ENCODE peak calls at places on chromosome 13, in five cellular contexts. W is thoracic aorta; S is left ventricle myocardium inferior; Z is tibial artery; B is CD4-positive, CD25-positive, alpha-beta regulatory T cell. Y is an unnamed sample. For H3K4me1, the result is how much of the 10 kb centered on the place peaks cover.

GRCh38 chr13:114064516-114065140 is 67.8 kb downstream of the RASA3 start:
- DNase-seq in W (no peak), B (no peak), S (peak), Z (no peak), Y (no peak)

GRCh38 chr13:112760440-112760839 is 70.6 kb downstream of the ATP11A start:
- DNase-seq in Z (no peak), B (no peak), S (no peak), W (no peak), Y (no peak)

GRCh38 chr13:71274923-71275593 is 591.9 kb downstream of the DACH1 start:
- DNase-seq in B (no peak), W (no peak), S (no peak), Z (no peak), Y (no peak)

GRCh38 chr13:114225610-114226009 is 9.1 kb upstream of the CDC16 start:
- DNase-seq in B (no peak), W (no peak), Z (no peak), S (no peak), Y (no peak)

GRCh38 chr13:112849500-112849899 is 119.5 kb upstream of the MCF2L start:
- DNase-seq in B (no peak), W (no peak), S (no peak), Z (no peak), Y (peak)

GRCh38 chr13:68810660-68811059 is 1297.0 kb upstream of the ATXN8OS start:
- DNase-seq in B (no peak), W (no peak), Z (no peak), S (no peak), Y (no peak)

GRCh38 chr13:26658491-26658890 is 101.0 kb downstream of the WASF3 start:
- DNase-seq in W (no peak), S (no peak), Z (no peak), B (no peak), Y (no peak)

GRCh38 chr13:39527961-39528720 is 74.9 kb downstream of the LHFPL6 start:
- DNase-seq in W (no peak), Z (peak), S (no peak), B (no peak), Y (no peak)

GRCh38 chr13:27171244-27171829 is at the start of gene USP12:
- DNase-seq in Z (no peak), B (no peak), W (peak), S (peak), Y (peak)

GRCh38 chr13:76684336-76684735 is 201.9 kb downstream of the KCTD12 start:
- DNase-seq in S (no peak), W (no peak), Z (no peak), B (no peak), Y (no peak)

GRCh38 chr13:42836930-42837329 is 55.5 kb downstream of the FAM216B start:
- DNase-seq in S (no peak), W (no peak), Z (no peak), B (no peak), Y (no peak)

GRCh38 chr13:36344173-36344572 is 2.0 kb downstream of the SPART start:
- DNase-seq in S (no peak), W (no peak), Z (no peak), B (no peak), Y (no peak)

GRCh38 chr13:59176775-59177174 is 987.0 kb downstream of the DIAPH3 start:
- DNase-seq in S (no peak), B (no peak), Z (no peak), W (no peak), Y (no peak)

GRCh38 chr13:110882972-110883371 is 31.9 kb downstream of the ANKRD10 start:
- DNase-seq in B (no peak), Z (no peak), W (no peak), S (no peak), Y (no peak)

GRCh38 chr13:47611664-47612288 is 389.3 kb downstream of the SUCLA2 start:
- DNase-seq in W (no peak), B (no peak), S (no peak), Z (no peak), Y (no peak)

GRCh38 chr13:109165417-109165904 is 536.0 kb downstream of the MYO16 start:
- DNase-seq in B (no peak), Z (no peak), S (no peak), W (no peak), Y (no peak)

GRCh38 chr13:100269837-100270236 is 180.9 kb downstream of the PCCA start:
- DNase-seq in W (peak), Z (peak), B (no peak), S (peak), Y (peak)

GRCh38 chr13:71968025-71968424 is 101.0 kb upstream of the DACH1 start:
- DNase-seq in S (no peak), W (no peak), Z (no peak), B (no peak), Y (no peak)

GRCh38 chr13:25978961-25979360 is 72.9 kb downstream of the SHISA2 start:
- DNase-seq in B (no peak), W (no peak), S (no peak), Z (no peak), Y (no peak)

GRCh38 chr13:76641056-76641455 is 245.1 kb downstream of the KCTD12 start:
- DNase-seq in Z (no peak), B (no peak), S (no peak), W (no peak), Y (no peak)

GRCh38 chr13:74978596-74978995 is 503.4 kb downstream of the TBC1D4 start:
- DNase-seq in B (no peak), W (no peak), Z (no peak), S (no peak), Y (no peak)

GRCh38 chr13:86976521-86977324 is 694.4 kb upstream of the SLITRK5 start:
- DNase-seq in S (no peak), Z (no peak), B (no peak), W (no peak), Y (no peak)

GRCh38 chr13:49042476-49042875 is 66.8 kb downstream of the FNDC3A start:
- DNase-seq in S (no peak), W (no peak), Z (no peak), B (no peak), Y (no peak)

GRCh38 chr13:93765056-93765455 is 538.4 kb downstream of the GPC6 start:
- DNase-seq in Z (no peak), B (no peak), W (no peak), S (no peak), Y (no peak)

GRCh38 chr13:26872444-26873173 is 112.0 kb upstream of the GPR12 start:
- DNase-seq in Z (no peak), B (peak), W (no peak), S (peak), Y (peak)

GRCh38 chr13:75792526-75793187 is 156.5 kb downstream of the LMO7 start:
- DNase-seq in W (no peak), S (no peak), B (no peak), Z (no peak), Y (no peak)

GRCh38 chr13:105278797-105279425 is 1256.6 kb downstream of the EFNB2 start:
- DNase-seq in S (no peak), Z (no peak), B (no peak), W (no peak), Y (no peak)

GRCh38 chr13:65378943-65379519 is 1851.1 kb downstream of the PCDH9 start:
- DNase-seq in W (no peak), B (no peak), S (no peak), Z (no peak), Y (no peak)

GRCh38 chr13:113742000-113742441 is 17.0 kb upstream of the TMEM255B start:
- DNase-seq in S (no peak), W (no peak), B (no peak), Z (peak), Y (peak)

GRCh38 chr13:111539791-111540446 is 219.5 kb downstream of the TEX29 start:
- DNase-seq in W (no peak), Z (no peak), B (no peak), S (no peak), Y (peak)

GRCh38 chr13:21086929-21087328 is 25.5 kb upstream of the LATS2 start:
- DNase-seq in B (no peak), S (no peak), W (no peak), Z (no peak), Y (no peak)

GRCh38 chr13:110242615-110243014 is 64.3 kb downstream of the COL4A1 start:
- DNase-seq in Z (no peak), W (no peak), B (no peak), S (no peak), Y (no peak)

GRCh38 chr13:43472980-43473379 is 313.8 kb downstream of the ENOX1 start:
- DNase-seq in S (no peak), B (no peak), Z (no peak), W (no peak), Y (no peak)

GRCh38 chr13:27643334-27644158 is 21.9 kb downstream of the POLR1D start:
- DNase-seq in Z (no peak), W (no peak), S (no peak), B (no peak), Y (no peak)

GRCh38 chr13:97057196-97057595 is 62.9 kb upstream of the OXGR1 start:
- DNase-seq in B (no peak), S (no peak), W (no peak), Z (no peak), Y (no peak)

GRCh38 chr13:86633346-86633745 is 834.1 kb upstream of the SLITRK6 start:
- DNase-seq in Z (no peak), S (no peak), B (no peak), W (no peak), Y (no peak)

GRCh38 chr13:109700176-109700575 is 86.2 kb downstream of the IRS2 start:
- DNase-seq in W (no peak), Z (peak), B (no peak), S (peak), Y (no peak)

GRCh38 chr13:110869805-110870706 is 44.8 kb downstream of the ANKRD10 start:
- DNase-seq in S (peak), W (peak), Z (peak), B (no peak), Y (peak)

DNA sequence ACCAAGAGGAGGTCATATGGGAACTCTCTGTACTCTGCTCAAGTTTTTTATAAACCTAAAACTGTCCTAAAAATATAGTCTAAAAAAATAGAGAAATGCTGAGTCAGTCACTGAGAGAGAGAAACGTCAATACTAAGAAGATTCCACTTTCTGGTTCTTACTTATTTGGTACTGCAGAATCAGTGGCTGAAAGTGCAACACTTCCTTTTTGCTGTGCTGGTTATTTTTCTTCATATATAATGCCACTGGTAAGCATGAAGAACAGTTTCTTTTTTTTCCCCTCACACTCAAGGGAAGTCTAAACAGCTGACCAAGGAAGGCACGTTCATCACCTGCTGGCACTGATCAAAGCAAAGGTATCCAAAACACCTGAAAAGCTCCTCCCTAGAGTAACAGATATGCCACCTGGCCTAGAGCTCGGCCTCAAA is 44.3 kb upstream of the N4BP2L1 start:
- DNase-seq in S (no peak), W (no peak), Z (no peak), B (no peak), Y (no peak)
- H3K4me1 ChIP-seq in S (half or more), W (under half), Z (under half), B (under half), Y (under half)

GRCh38 chr13:101455863-101456262 is 3.4 kb downstream of the ITGBL1 start:
- DNase-seq in B (no peak), W (no peak), S (no peak), Z (no peak), Y (no peak)
- H3K4me1 ChIP-seq in B (under half), W (under half), S (under half), Z (under half), Y (under half)

GRCh38 chr13:33212396-33212795 is 73.2 kb downstream of the STARD13 start:
- DNase-seq in W (no peak), B (no peak), Z (no peak), S (no peak), Y (no peak)
- H3K4me1 ChIP-seq in W (under half), B (under half), Z (under half), S (half or more), Y (under half)

GRCh38 chr13:64052526-64052925 is 2636.9 kb upstream of the PCDH20 start:
- DNase-seq in B (no peak), W (no peak), Z (no peak), S (no peak), Y (no peak)
- H3K4me1 ChIP-seq in B (under half), W (under half), Z (under half), S (under half), Y (under half)

DNA sequence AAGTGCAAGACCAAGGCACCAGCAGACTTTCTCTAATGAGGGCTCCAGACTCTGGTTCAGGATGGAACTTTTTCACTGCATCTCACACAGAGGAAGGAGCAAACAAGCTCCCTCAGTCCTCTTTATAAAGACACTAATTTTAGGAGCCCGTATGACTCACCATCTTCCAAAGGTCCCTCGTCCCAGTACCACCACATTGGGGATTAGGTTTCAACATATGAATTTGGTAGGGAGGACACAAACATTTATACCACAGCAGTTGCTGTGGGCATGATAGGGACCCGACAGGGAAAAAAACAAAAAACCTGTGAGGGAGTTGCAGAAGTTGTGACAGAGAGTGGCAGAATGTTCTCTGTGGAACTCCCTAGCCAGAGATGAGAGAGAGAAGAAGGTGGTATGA is 6.5 kb upstream of the CNMD start:
- DNase-seq in B (no peak), S (no peak), Z (no peak), W (no peak), Y (no peak)
- H3K4me1 ChIP-seq in B (under half), S (under half), Z (under half), W (under half), Y (under half)

DNA sequence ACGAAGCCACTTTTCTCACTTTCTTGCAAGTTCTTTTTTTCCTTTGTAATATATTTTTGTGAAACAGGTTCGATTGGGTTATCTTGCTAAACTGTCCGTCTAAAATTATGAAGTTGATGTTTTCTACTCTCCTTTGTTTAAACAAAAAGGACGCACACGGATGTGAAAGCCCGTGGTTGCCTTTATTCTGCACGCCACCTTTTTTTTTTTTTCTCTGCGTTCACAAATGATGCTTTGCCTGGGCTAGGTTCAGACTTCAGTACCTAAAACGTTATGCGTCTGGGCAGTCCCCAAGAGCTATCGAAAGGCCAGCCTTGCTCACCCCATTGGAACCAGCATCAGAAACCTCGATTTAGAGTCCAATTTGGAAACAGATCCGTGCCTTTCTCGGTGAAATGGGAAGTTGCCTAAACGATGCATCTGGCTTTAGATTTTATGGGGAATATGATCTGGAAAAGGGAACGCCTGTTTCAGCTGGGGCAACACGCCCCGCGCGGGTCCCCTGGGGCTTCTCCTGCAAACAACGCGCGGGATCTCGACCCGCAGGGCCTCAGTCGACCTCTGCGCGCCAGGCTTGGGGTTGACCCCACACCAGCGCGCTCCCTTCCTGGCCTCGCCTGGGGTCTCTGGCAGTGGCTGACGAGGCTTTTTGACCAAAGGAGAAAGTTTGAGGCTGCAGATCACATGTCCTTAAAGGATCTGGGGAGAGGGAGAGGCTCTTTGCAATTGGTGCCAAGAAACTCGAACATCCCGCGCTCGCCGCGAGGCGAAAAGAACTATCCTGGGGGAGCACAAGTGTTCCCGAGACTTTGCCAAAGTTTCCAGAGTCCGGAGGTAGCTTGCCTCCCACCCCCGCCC is 114.0 kb downstream of the KCNRG start:
- DNase-seq in W (no peak), B (peak), S (peak), Z (peak), Y (no peak)
- H3K4me1 ChIP-seq in W (under half), B (half or more), S (half or more), Z (under half), Y (under half)

GRCh38 chr13:19772306-19772705 is 10.4 kb downstream of the PSPC1 start:
- DNase-seq in S (no peak), Z (no peak), B (no peak), W (no peak), Y (no peak)
- H3K4me1 ChIP-seq in S (under half), Z (under half), B (under half), W (under half), Y (under half)

GRCh38 chr13:44765076-44765475 is 188.9 kb upstream of the TSC22D1 start:
- DNase-seq in Z (no peak), S (no peak), W (no peak), B (no peak), Y (no peak)

GRCh38 chr13:44770951-44771350 is 194.8 kb upstream of the TSC22D1 start:
- DNase-seq in B (no peak), Z (no peak), W (no peak), S (no peak), Y (no peak)

GRCh38 chr13:44768233-44768632 is 192.1 kb upstream of the TSC22D1 start:
- DNase-seq in S (no peak), B (no peak), Z (no peak), W (no peak), Y (no peak)

GRCh38 chr13:44767257-44767656 is 191.1 kb upstream of the TSC22D1 start:
- DNase-seq in Z (no peak), S (no peak), W (no peak), B (no peak), Y (no peak)

GRCh38 chr13:44768775-44769578 is 192.8 kb upstream of the TSC22D1 start:
- DNase-seq in S (no peak), B (no peak), Z (no peak), W (no peak), Y (peak)
- H3K4me1 ChIP-seq in S (under half), B (under half), Z (under half), W (under half), Y (under half)

GRCh38 chr13:98548230-98548629 is 28.7 kb downstream of the STK24 start:
- DNase-seq in Z (no peak), B (no peak), S (no peak), W (no peak), Y (no peak)
- H3K4me1 ChIP-seq in Z (under half), B (half or more), S (half or more), W (under half), Y (under half)